ENCODE peak calls at places on chromosomes 1 and 21, in ten cellular contexts. V is epithelial cell of prostate; N is T-helper 2 cell; B is GM20000; T is activated CD4-positive, alpha-beta T cell treated with anti-CD3 and anti-CD28 coated beads, Interleukin-2, amount 50 U/mL, for 24 hours; K is prostate gland; G is stimulated activated CD8-positive, alpha-beta memory T cell treated with anti-CD3 and anti-CD28 coated beads, Interleukin-15, amount 100 ng/mL, for 24 hours; A is natural killer cell treated with Interleukin-12 subunit alpha and Interleukin-12 subunit beta and Interleukin-15 and Interleukin-18, amount 100 ng/mL, for 72 hours; S is stimulated activated CD4-positive, alpha-beta T cell treated with anti-CD3 and anti-CD28 coated beads, Interleukin-2, amount 100 ng/mL, for 48 hours; D is astrocyte of the spinal cord. C is an unnamed sample.

GRCh38 chr1:93593868-93594602 is 87.6 kb downstream of the BCAR3 start:
- DNase-seq in V (no peak), N (no peak), B (no peak), T (no peak), K (no peak), G (no peak), A (no peak), S (no peak), D (no peak), C (no peak)

GRCh38 chr1:28775121-28775942 is 36.6 kb upstream of the OPRD1 start:
- DNase-seq in V (no peak), N (peak), B (peak), T (peak), K (peak), G (peak), A (peak), S (peak), D (peak), C (peak)

GRCh38 chr1:112172294-112172882 is 182.9 kb upstream of the KCND3 start:
- DNase-seq in V (peak), N (no peak), B (peak), T (no peak), K (peak), G (no peak), A (no peak), S (peak), D (peak), C (peak)

GRCh38 chr1:193211539-193211938 is 25.1 kb upstream of the B3GALT2 start:
- DNase-seq in V (peak), N (no peak), B (peak), T (no peak), K (no peak), G (no peak), A (no peak), S (no peak), D (peak), C (peak)

GRCh38 chr1:153260980-153261792 is 1.7 kb downstream of the LORICRIN start:
- DNase-seq in V (no peak), N (no peak), B (peak), T (no peak), K (no peak), G (peak), A (no peak), S (peak), D (peak), C (peak)

GRCh38 chr1:191490303-191490702 is 668.0 kb upstream of the RGS18 start:
- DNase-seq in V (no peak), N (no peak), B (no peak), T (no peak), K (no peak), G (no peak), A (no peak), S (no peak), D (no peak), C (no peak)

GRCh38 chr1:53121319-53122172 is 20.9 kb downstream of the SLC1A7 start:
- DNase-seq in V (no peak), N (no peak), B (no peak), T (no peak), K (no peak), G (no peak), A (no peak), S (no peak), D (peak), C (no peak)

GRCh38 chr1:158830904-158831507 is at the start of gene MNDA:
- DNase-seq in V (no peak), N (no peak), B (peak), T (no peak), K (no peak), G (no peak), A (no peak), S (no peak), D (no peak), C (peak)

GRCh38 chr1:185917646-185918045 is 183.5 kb downstream of the HMCN1 start:
- DNase-seq in V (no peak), N (no peak), B (no peak), T (no peak), K (no peak), G (no peak), A (no peak), S (no peak), D (peak), C (peak)

GRCh38 chr1:86183711-86184252 is 27.2 kb upstream of the COL24A1 start:
- DNase-seq in V (no peak), N (no peak), B (no peak), T (no peak), K (no peak), G (no peak), A (no peak), S (no peak), D (no peak), C (no peak)

GRCh38 chr1:179124866-179125265 is 43.0 kb downstream of the TOR3A start:
- DNase-seq in V (no peak), N (no peak), B (no peak), T (no peak), K (no peak), G (no peak), A (no peak), S (no peak), D (peak), C (no peak)

GRCh38 chr1:83606416-83606955 is 392.4 kb downstream of the TTLL7 start:
- DNase-seq in V (no peak), N (no peak), B (no peak), T (no peak), K (no peak), G (no peak), A (no peak), S (no peak), D (no peak), C (no peak)

GRCh38 chr1:12158362-12159092 is 8.3 kb upstream of the TNFRSF1B start:
- DNase-seq in V (no peak), N (no peak), B (no peak), T (no peak), K (no peak), G (no peak), A (no peak), S (no peak), D (no peak), C (peak)

GRCh38 chr1:24562625-24563024 is 6.7 kb downstream of the NCMAP start:
- DNase-seq in V (no peak), N (no peak), B (no peak), T (no peak), K (no peak), G (no peak), A (no peak), S (no peak), D (no peak), C (no peak)

GRCh38 chr1:202981939-202982338 is 14.9 kb upstream of the CYB5R1 start:
- DNase-seq in V (no peak), N (no peak), B (no peak), T (no peak), K (no peak), G (no peak), A (no peak), S (no peak), D (no peak), C (no peak)

GRCh38 chr1:222053790-222054294 is 312.0 kb upstream of the DUSP10 start:
- DNase-seq in V (no peak), N (no peak), B (no peak), T (no peak), K (no peak), G (no peak), A (no peak), S (no peak), D (no peak), C (no peak)

GRCh38 chr1:91818713-91818975 is 67.3 kb downstream of the TGFBR3 start:
- DNase-seq in V (no peak), N (no peak), B (no peak), T (no peak), K (no peak), G (no peak), A (no peak), S (no peak), D (no peak), C (no peak)

GRCh38 chr1:157162345-157162744 is 24.1 kb upstream of the ETV3 start:
- DNase-seq in V (no peak), N (no peak), B (no peak), T (no peak), K (no peak), G (no peak), A (peak), S (no peak), D (no peak), C (no peak)

GRCh38 chr21:31117046-31117916 is 79.0 kb upstream of the KRTAP19-8 start:
- DNase-seq in V (peak), N (no peak), B (no peak), T (no peak), K (no peak), G (no peak), A (no peak), S (no peak), D (peak), C (no peak)

GRCh38 chr1:177315270-177315669 is 144.5 kb downstream of the BRINP2 start:
- DNase-seq in V (no peak), N (no peak), B (no peak), T (no peak), K (no peak), G (no peak), A (no peak), S (no peak), D (no peak), C (no peak)

GRCh38 chr1:18322353-18323032 is 158.2 kb upstream of the KLHDC7A start:
- DNase-seq in V (no peak), N (no peak), B (no peak), T (no peak), K (no peak), G (no peak), A (no peak), S (peak), D (no peak), C (peak)

GRCh38 chr1:210586785-210587184 is 258.1 kb downstream of the HHAT start:
- DNase-seq in V (no peak), N (no peak), B (no peak), T (no peak), K (no peak), G (no peak), A (no peak), S (no peak), D (peak), C (no peak)

GRCh38 chr1:897176-897575 is 26.5 kb upstream of the SAMD11 start:
- DNase-seq in V (no peak), N (no peak), B (no peak), T (no peak), K (no peak), G (no peak), A (no peak), S (no peak), D (no peak), C (peak)

GRCh38 chr1:233897325-233898162 is 6.9 kb upstream of the SLC35F3 start:
- DNase-seq in V (no peak), N (no peak), B (peak), T (no peak), K (no peak), G (no peak), A (no peak), S (no peak), D (no peak), C (peak)

GRCh38 chr1:79716481-79716880 is 710.0 kb upstream of the ADGRL4 start:
- DNase-seq in V (peak), N (no peak), B (no peak), T (no peak), K (no peak), G (no peak), A (no peak), S (no peak), D (peak), C (no peak)

GRCh38 chr1:17161137-17161700 is 42.0 kb upstream of the PADI2 start:
- DNase-seq in V (no peak), N (no peak), B (no peak), T (no peak), K (no peak), G (no peak), A (no peak), S (no peak), D (no peak), C (peak)

GRCh38 chr1:1616045-1616821 is 933 bp downstream of the MIB2 start:
- DNase-seq in V (no peak), N (no peak), B (peak), T (no peak), K (peak), G (no peak), A (peak), S (no peak), D (no peak), C (peak)

GRCh38 chr1:245197911-245198379 is 43.2 kb downstream of the KIF26B start:
- DNase-seq in V (no peak), N (no peak), B (no peak), T (no peak), K (no peak), G (no peak), A (no peak), S (no peak), D (peak), C (no peak)

GRCh38 chr1:10613340-10613739 is 138.6 kb downstream of the PEX14 start:
- DNase-seq in V (no peak), N (no peak), B (no peak), T (no peak), K (no peak), G (no peak), A (no peak), S (no peak), D (no peak), C (no peak)

GRCh38 chr1:224357626-224358124 is 996 bp downstream of the CNIH4 start:
- DNase-seq in V (no peak), N (no peak), B (no peak), T (no peak), K (no peak), G (no peak), A (no peak), S (no peak), D (no peak), C (no peak)